ENCODE peak calls at places on chromosomes 11 and 22, in eight cellular contexts. O is omental fat pad; Y is NCI-H82; W is NCI-H460; V is iris pigment epithelial cell; E is HS-5; U is activated CD4-positive, CD25-positive, alpha-beta regulatory T cell; J is stimulated activated CD4-positive, alpha-beta T cell treated with anti-CD3 and anti-CD28 coated beads, TNF-alpha, amount 100 ng/mL, for 24 hours. N is an unnamed sample.

GRCh38 chr22:37354271-37355069 is 72.2 kb downstream of the CYTH4 start:
- DNase-seq in O (no peak), Y (no peak), W (no peak), V (no peak), E (no peak), U (no peak), J (no peak), N (no peak)

GRCh38 chr22:50238755-50239154 is 6.1 kb downstream of the TUBGCP6 start:
- DNase-seq in O (no peak), Y (no peak), W (no peak), V (no peak), E (no peak), U (no peak), J (no peak), N (no peak)

GRCh38 chr11:106447631-106448191 is 370.2 kb downstream of the AASDHPPT start:
- DNase-seq in O (no peak), Y (peak; percentile 57), W (no peak), V (no peak), E (no peak), U (no peak), J (no peak), N (no peak)

GRCh38 chr11:96388891-96389603 is 665 bp downstream of the CCDC82 start:
- DNase-seq in O (no peak), Y (peak; percentile 78), W (no peak), V (no peak), E (peak; percentile 32), U (no peak), J (no peak), N (no peak)

GRCh38 chr11:30016588-30017363 is at the start of gene KCNA4:
- DNase-seq in O (no peak), Y (peak; percentile 82), W (no peak), V (peak; percentile 3), E (peak; percentile 15), U (no peak), J (no peak), N (peak; percentile 33)

GRCh38 chr11:93840981-93841380 is 9.4 kb downstream of the VSTM5 start:
- DNase-seq in O (no peak), Y (no peak), W (no peak), V (no peak), E (no peak), U (no peak), J (no peak), N (no peak)

GRCh38 chr22:36073476-36073875 is 44.9 kb upstream of the RBFOX2 start:
- DNase-seq in O (no peak), Y (no peak), W (no peak), V (peak; percentile 30), E (no peak), U (no peak), J (no peak), N (no peak)

GRCh38 chr11:117313828-117314768 is 2.0 kb downstream of the BACE1 start:
- DNase-seq in O (no peak), Y (no peak), W (no peak), V (no peak), E (no peak), U (no peak), J (no peak), N (no peak)

GRCh38 chr22:27462190-27462589 is 339.4 kb downstream of the MN1 start:
- DNase-seq in O (no peak), Y (no peak), W (no peak), V (no peak), E (no peak), U (no peak), J (no peak), N (no peak)

GRCh38 chr11:118111019-118111743 is 24.4 kb upstream of the SMIM35 start:
- DNase-seq in O (no peak), Y (no peak), W (no peak), V (no peak), E (no peak), U (no peak), J (no peak), N (no peak)

GRCh38 chr11:117356126-117356761 is 28.6 kb downstream of the CEP164 start:
- DNase-seq in O (no peak), Y (no peak), W (no peak), V (no peak), E (no peak), U (no peak), J (no peak), N (no peak)

GRCh38 chr22:46068908-46069481 is 81.3 kb upstream of the PPARA start:
- DNase-seq in O (no peak), Y (no peak), W (no peak), V (peak; percentile 47), E (no peak), U (no peak), J (no peak), N (no peak)

GRCh38 chr11:811446-812245 is 1.9 kb downstream of the RPLP2 start:
- DNase-seq in O (no peak), Y (no peak), W (no peak), V (no peak), E (no peak), U (no peak), J (no peak), N (no peak)

GRCh38 chr11:14022251-14022650 is 59.7 kb downstream of the SPON1 start:
- DNase-seq in O (no peak), Y (no peak), W (no peak), V (no peak), E (no peak), U (no peak), J (no peak), N (no peak)

GRCh38 chr11:33476945-33477584 is 219.9 kb downstream of the HIPK3 start:
- DNase-seq in O (no peak), Y (no peak), W (no peak), V (peak; percentile 76), E (no peak), U (no peak), J (no peak), N (no peak)

GRCh38 chr22:19844423-19845368 is 10.0 kb downstream of the GNB1L start:
- DNase-seq in O (no peak), Y (no peak), W (no peak), V (peak; percentile 35), E (no peak), U (no peak), J (no peak), N (no peak)

GRCh38 chr11:1078191-1078601 is 3.5 kb downstream of the MUC2 start:
- DNase-seq in O (no peak), Y (no peak), W (no peak), V (no peak), E (no peak), U (no peak), J (no peak), N (no peak)

GRCh38 chr11:31141804-31142203 is 227.7 kb downstream of the DCDC1 start:
- DNase-seq in O (no peak), Y (no peak), W (no peak), V (no peak), E (no peak), U (no peak), J (no peak), N (no peak)

GRCh38 chr11:58003036-58003435 is 20.6 kb upstream of the OR9Q1 start:
- DNase-seq in O (no peak), Y (no peak), W (no peak), V (no peak), E (no peak), U (no peak), J (no peak), N (no peak)

GRCh38 chr11:96424693-96425092 is 34.9 kb downstream of the JRKL start:
- DNase-seq in O (no peak), Y (no peak), W (no peak), V (peak; percentile 66), E (peak; percentile 66), U (no peak), J (no peak), N (no peak)

GRCh38 chr22:41501209-41501608 is 32.3 kb downstream of the ACO2 start:
- DNase-seq in O (no peak), Y (peak; percentile 22), W (peak; percentile 36), V (no peak), E (no peak), U (no peak), J (no peak), N (no peak)

GRCh38 chr11:122441702-122442092 is 213.8 kb upstream of the UBASH3B start:
- DNase-seq in O (no peak), Y (no peak), W (no peak), V (no peak), E (no peak), U (no peak), J (no peak), N (no peak)

GRCh38 chr11:24575392-24575791 is 78.5 kb downstream of the LUZP2 start:
- DNase-seq in O (no peak), Y (no peak), W (no peak), V (peak; percentile 88), E (peak; percentile 68), U (no peak), J (no peak), N (no peak)

GRCh38 chr11:697028-697491 is 1.4 kb downstream of the TMEM80 start:
- DNase-seq in O (no peak), Y (no peak), W (no peak), V (peak; percentile 94), E (peak; percentile 72), U (no peak), J (no peak), N (no peak)

GRCh38 chr11:93585758-93586157 is 42.6 kb upstream of the SMCO4 start:
- DNase-seq in O (no peak), Y (no peak), W (no peak), V (peak; percentile 95), E (no peak), U (no peak), J (no peak), N (no peak)

GRCh38 chr22:46149493-46149997 is 781 bp upstream of the PPARA start:
- DNase-seq in O (no peak), Y (peak; percentile 56), W (no peak), V (peak; percentile 10), E (no peak), U (no peak), J (no peak), N (no peak)

GRCh38 chr11:104531075-104531474 is 367.1 kb upstream of the PDGFD start:
- DNase-seq in O (no peak), Y (peak; percentile 14), W (no peak), V (peak; percentile 31), E (no peak), U (no peak), J (no peak), N (no peak)

GRCh38 chr11:14451825-14452224 is 47.8 kb downstream of the COPB1 start:
- DNase-seq in O (no peak), Y (no peak), W (no peak), V (peak; percentile 27), E (no peak), U (no peak), J (no peak), N (no peak)

GRCh38 chr11:65817815-65818680 is 15.7 kb upstream of the SNX32 start:
- DNase-seq in O (peak; percentile 98), Y (peak; percentile 89), W (peak; percentile 80), V (peak; percentile 77), E (peak; percentile 49), U (peak; percentile 96), J (peak; percentile 85), N (peak; percentile 85)

GRCh38 chr11:74185285-74185684 is 14.2 kb downstream of the PPME1 start:
- DNase-seq in O (no peak), Y (no peak), W (no peak), V (no peak), E (no peak), U (no peak), J (no peak), N (no peak)

GRCh38 chr11:66857234-66857926 is 516 bp downstream of the LRFN4 start:
- DNase-seq in O (no peak), Y (peak; percentile 27), W (no peak), V (no peak), E (no peak), U (no peak), J (no peak), N (no peak)

GRCh38 chr11:8963569-8964323 is 496 bp downstream of the TMEM9B start:
- DNase-seq in O (peak; percentile 36), Y (peak; percentile 79), W (peak; percentile 50), V (peak; percentile 65), E (peak; percentile 33), U (peak; percentile 71), J (peak; percentile 48), N (peak; percentile 32)

N was measured in NT2/D1.